ENCODE peak calls at places on chromosomes 16 and 17, in four cellular contexts. V is HepG2, X is GM12878, D is K562. S is an unnamed sample.
A peak's percentile ranks its signal among the peaks of the same experiment; 100 is the strongest.

GRCh38 chr17:44916781-44917241 is 1.5 kb upstream of the GFAP start:
- DNase-seq in X (no peak), V (no peak), D (no peak), S (no peak)

GRCh38 chr17:5561736-5562135 is 22.6 kb downstream of the NLRP1 start:
- DNase-seq in X (no peak), V (no peak), D (no peak), S (no peak)

GRCh38 chr17:59642535-59642934 is 22.8 kb downstream of the CLTC start:
- DNase-seq in X (no peak), D (no peak), V (no peak), S (no peak)

GRCh38 chr16:22397459-22397858 is 23.0 kb upstream of the CDR2 start:
- DNase-seq in V (no peak), X (no peak), D (no peak), S (no peak)

GRCh38 chr17:40637931-40638330 is 9.7 kb downstream of the SMARCE1 start:
- DNase-seq in X (no peak), V (no peak), D (no peak), S (no peak)

GRCh38 chr16:29940656-29941055 is 14.6 kb upstream of the KCTD13 start:
- DNase-seq in D (no peak), X (no peak), V (no peak), S (no peak)

GRCh38 chr17:81703747-81704654 is 834 bp downstream of the MRPL12 start:
- DNase-seq in D (peak; percentile 34), X (no peak), V (no peak), S (no peak)

GRCh38 chr17:15454328-15454727 is 13.1 kb downstream of the CDRT4 start:
- DNase-seq in D (no peak), X (no peak), V (no peak), S (no peak)

GRCh38 chr17:35189291-35189690 is 4.9 kb downstream of the SLC35G3 start:
- DNase-seq in D (no peak), V (no peak), X (no peak), S (no peak)

GRCh38 chr17:27530791-27531391 is 74.6 kb downstream of the KSR1 start:
- DNase-seq in X (no peak), D (no peak), V (peak; percentile 34), S (no peak)

GRCh38 chr16:51237207-51237606 is 86.1 kb upstream of the SALL1 start:
- DNase-seq in D (no peak), V (no peak), X (no peak), S (no peak)

GRCh38 chr16:23699100-23699499 is 13.9 kb downstream of the ERN2 start:
- DNase-seq in D (no peak), V (no peak), X (no peak), S (no peak)

GRCh38 chr17:79840204-79840988 is 1.2 kb upstream of the CBX4 start:
- DNase-seq in V (no peak), X (no peak), D (no peak), S (peak; percentile 63)

GRCh38 chr16:19808061-19808621 is 76.5 kb downstream of the GPRC5B start:
- DNase-seq in D (no peak), V (no peak), X (peak; percentile 49), S (no peak)

GRCh38 chr17:79075861-79076406 is 1.3 kb downstream of the ENGASE start:
- DNase-seq in V (no peak), D (no peak), X (no peak), S (no peak)

GRCh38 chr17:14429084-14429483 is 128.2 kb downstream of the HS3ST3B1 start:
- DNase-seq in X (no peak), D (no peak), V (no peak), S (no peak)

GRCh38 chr17:38687291-38687690 is 12.5 kb upstream of the EPOP start:
- DNase-seq in V (no peak), D (no peak), X (no peak), S (no peak)
- TF ChIP-seq CBFB in V (no peak), D (no peak), X (no peak), S (no peak)

DNA sequence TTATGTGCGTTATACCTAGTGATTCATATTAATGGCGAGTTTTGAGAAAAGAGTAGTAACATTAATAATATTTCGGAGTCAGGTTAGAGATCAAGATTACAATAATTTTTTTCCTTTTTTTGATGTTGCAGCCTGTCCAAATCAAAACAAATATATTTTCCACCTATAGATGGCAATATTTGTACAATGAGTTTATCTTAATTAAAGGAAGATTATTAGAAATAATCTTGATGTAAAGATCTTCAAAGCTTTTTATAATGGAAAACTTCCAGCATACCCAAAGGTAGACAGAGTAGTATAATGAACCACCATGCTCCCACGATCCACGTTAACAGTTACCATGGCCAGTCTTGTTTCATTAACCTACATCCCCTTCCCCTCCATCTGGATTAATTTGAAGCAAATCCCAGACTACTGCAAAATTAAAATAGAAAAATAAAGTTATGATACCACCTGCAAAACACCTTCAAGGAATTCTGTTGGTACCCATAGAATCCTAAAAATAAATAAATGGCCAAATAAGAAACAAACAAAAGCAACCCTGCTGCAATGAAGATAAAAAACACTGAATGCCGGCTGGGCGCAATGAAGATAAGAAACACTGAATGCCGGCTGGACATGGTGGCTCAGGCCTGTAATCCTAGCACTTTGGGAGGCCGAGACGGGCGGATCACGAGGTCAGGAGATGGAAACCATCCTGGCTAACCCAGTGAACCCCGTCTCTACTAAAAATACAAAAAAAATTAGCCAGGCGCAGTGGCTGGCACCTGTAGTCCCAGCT is 46.5 kb upstream of the GINS3 start:
- DNase-seq in V (no peak), X (no peak), D (no peak), S (no peak)
- TF ChIP-seq CTCF in V (no peak), X (no peak), D (no peak), S (no peak)

GRCh38 chr17:56595831-56596740 is 2.6 kb downstream of the NOG start:
- DNase-seq in V (no peak), D (no peak), X (no peak), S (peak; percentile 68)

GRCh38 chr17:56594528-56595418 is 1.3 kb downstream of the NOG start:
- DNase-seq in D (no peak), V (no peak), X (no peak), S (peak; percentile 49)

GRCh38 chr17:56592487-56593072 is 919 bp upstream of the NOG start:
- DNase-seq in X (no peak), V (peak; percentile 11), D (peak; percentile 88), S (peak; percentile 77)

GRCh38 chr17:56593741-56594527 is 435 bp downstream of the NOG start:
- DNase-seq in V (peak; percentile 13), D (no peak), X (no peak), S (peak; percentile 62)

DNA sequence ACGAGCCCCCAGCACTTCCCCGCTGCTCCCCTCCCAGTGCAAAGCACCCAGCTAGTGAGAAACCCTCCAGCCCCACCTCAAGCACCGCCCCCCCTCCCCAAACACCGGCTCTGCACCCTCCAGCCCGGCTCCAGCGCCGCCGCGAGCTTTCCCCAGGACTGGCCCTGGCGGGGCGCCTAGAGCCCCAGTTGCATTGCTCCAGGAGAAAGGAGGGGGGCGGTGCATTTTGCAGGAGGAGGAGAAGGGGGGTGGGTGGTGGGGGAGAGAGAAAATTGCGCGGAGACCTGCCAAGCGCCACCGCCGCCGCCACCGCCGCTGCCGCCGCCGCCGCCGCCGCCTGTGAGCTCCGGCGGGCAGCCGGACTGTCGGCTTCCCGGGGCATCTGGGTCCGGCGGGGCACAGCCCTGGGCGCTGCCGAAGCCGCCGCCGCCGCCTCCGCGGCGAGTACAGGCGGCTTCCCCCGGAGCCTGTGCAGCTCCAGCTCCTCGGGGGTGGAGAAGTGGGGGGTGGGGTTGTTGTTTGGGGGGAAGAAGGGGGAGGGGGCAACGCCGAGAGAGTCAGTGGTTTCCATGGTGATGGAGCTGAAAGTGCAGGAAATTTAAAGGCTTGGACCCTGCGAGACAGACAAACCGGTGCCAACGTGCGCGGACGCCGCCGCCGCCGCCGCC is at the start of gene NOG:
- DNase-seq in D (peak; percentile 16), X (no peak), V (no peak), S (peak; percentile 73)
- TF ChIP-seq USF2 in D (no peak), X (no peak), V (no peak), S (no peak)

GRCh38 chr17:48812001-48812400 is 5.0 kb downstream of the TTLL6 start:
- DNase-seq in V (no peak), X (no peak), D (no peak), S (no peak)

GRCh38 chr17:48816438-48816773 is 623 bp downstream of the TTLL6 start:
- DNase-seq in X (no peak), D (no peak), V (no peak), S (no peak)

GRCh38 chr17:48816774-48817590 is at the start of gene TTLL6:
- DNase-seq in D (peak; percentile 96), V (peak; percentile 87), X (no peak), S (peak; percentile 97)

GRCh38 chr17:48818361-48818841 is 1.4 kb upstream of the TTLL6 start:
- DNase-seq in X (no peak), V (no peak), D (no peak), S (peak; percentile 72)

DNA sequence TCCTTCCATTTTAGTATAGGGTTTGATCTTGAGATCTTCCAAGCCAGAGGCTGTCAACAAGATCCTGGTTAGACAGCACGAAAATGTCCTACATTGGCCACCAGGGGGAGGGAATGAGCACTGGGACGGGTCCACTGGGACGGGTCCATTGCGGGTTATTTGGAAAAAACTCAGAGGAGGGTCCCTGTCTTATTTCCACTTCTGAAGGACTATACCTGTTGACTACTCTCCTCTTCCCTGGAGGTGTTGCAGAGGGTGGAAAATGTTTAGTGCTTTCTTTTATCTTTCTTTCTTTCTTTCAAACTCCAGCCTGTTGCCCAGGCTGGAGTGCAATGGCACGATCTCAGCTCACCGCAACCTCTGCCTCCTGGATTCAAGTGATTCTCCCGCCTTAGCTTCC is 2.5 kb downstream of the TTLL6 start:
- DNase-seq in V (peak; percentile 66), D (peak; percentile 75), X (no peak), S (peak; percentile 78)
- TF ChIP-seq CBFB in V (no peak), D (no peak), X (no peak), S (no peak)

GRCh38 chr17:37190493-37190892 is 185.3 kb upstream of the C17orf78 start:
- DNase-seq in D (peak; percentile 19), V (no peak), X (no peak), S (no peak)
- TF ChIP-seq CTCF in D (no peak), V (no peak), X (peak; percentile 11), S (no peak)

DNA sequence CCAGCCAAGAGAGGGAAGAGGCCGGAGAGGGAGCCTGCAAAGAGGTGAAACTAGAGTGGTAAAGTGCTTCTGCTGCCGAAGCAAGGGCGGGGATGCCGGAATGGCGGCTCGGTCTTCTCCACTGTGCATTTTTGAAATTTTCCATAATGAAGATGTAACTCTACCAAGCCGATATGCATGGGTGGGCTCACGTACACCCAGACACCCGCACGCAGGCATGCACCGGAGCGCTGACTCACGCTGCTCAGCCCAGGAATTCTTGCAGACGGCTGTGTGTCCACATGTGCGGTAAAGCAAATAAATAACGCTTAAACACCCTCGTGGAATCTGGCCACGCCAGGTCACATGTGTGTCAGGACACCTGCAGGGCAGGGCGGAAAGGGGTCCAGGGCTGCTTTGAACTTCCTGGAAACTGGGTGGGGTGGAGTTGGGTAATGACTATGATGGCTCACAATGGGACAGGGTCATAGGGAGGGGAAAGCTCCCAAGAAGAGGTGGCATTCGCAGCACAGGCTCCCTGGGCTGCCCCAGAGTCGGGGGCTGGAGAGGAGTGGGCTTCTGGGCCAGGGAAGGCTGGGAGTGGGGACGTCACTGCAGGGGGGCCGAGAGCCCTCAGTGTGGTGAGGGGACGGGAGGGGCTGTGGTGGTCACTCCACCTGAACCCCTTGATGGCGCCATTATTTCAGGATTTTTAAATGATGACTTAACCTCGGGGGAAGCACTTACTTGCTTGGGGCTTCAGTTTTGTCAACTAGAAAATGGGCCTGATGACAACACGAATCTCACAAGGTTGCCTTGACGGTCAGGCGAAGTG is 265.5 kb downstream of the PARN start:
- DNase-seq in X (no peak), D (peak; percentile 33), V (peak; percentile 99), S (peak; percentile 30)
- TF ChIP-seq USF2 in X (no peak), D (no peak), V (peak; percentile 77), S (no peak)

GRCh38 chr17:38919316-38920078 is 5.9 kb upstream of the LASP1NB start:
- DNase-seq in V (no peak), D (no peak), X (no peak), S (no peak)
- TF ChIP-seq CBFB in V (no peak), D (no peak), X (no peak), S (no peak)

S was measured in WTC11.